ENCODE peak calls at places on chromosome 13, in ten cellular contexts. W is choroid plexus epithelial cell; A is HFFc6; F is fibroblast of the aortic adventitia; J is HEK293T; M is EH; E is NCI-H1694; S is activated CD4-positive, alpha-beta T cell treated with anti-CD3 and anti-CD28 coated beads, Interleukin-2, amount 50 U/mL, for 1 hour; C is LoVo; O is CD4-positive, alpha-beta T cell. B is an unnamed sample.

GRCh38 chr13:99978781-99979452 is 2.7 kb upstream of the ZIC2 start:
- DNase-seq in A (no peak), M (no peak), O (no peak), F (no peak), C (no peak), J (no peak), E (no peak), S (no peak), W (no peak), B (no peak)

GRCh38 chr13:86383561-86383960 is 584.3 kb upstream of the SLITRK6 start:
- DNase-seq in O (no peak), J (no peak), A (no peak), C (no peak), E (no peak), M (no peak), S (no peak), F (no peak), W (no peak), B (no peak)

GRCh38 chr13:67554746-67555452 is 324.8 kb upstream of the PCDH9 start:
- DNase-seq in F (no peak), A (no peak), E (no peak), J (no peak), O (no peak), W (peak), M (no peak), S (no peak), C (no peak), B (no peak)

GRCh38 chr13:55160911-55161310 is 1979.8 kb upstream of the PRR20A start:
- DNase-seq in S (no peak), O (no peak), M (no peak), E (peak), W (no peak), A (no peak), C (no peak), J (no peak), F (no peak), B (no peak)

GRCh38 chr13:53201454-53202225 is 173.0 kb downstream of the OLFM4 start:
- DNase-seq in E (no peak), A (no peak), S (no peak), O (no peak), J (no peak), W (peak), M (no peak), F (no peak), C (no peak), B (no peak)

GRCh38 chr13:26423634-26424033 is 133.8 kb upstream of the WASF3 start:
- DNase-seq in O (no peak), E (no peak), C (no peak), W (no peak), F (peak), J (no peak), S (no peak), M (peak), A (no peak), B (no peak)

GRCh38 chr13:20125129-20125782 is 35.6 kb downstream of the GJA3 start:
- DNase-seq in A (peak), M (peak), E (no peak), C (no peak), O (no peak), J (no peak), F (peak), W (peak), S (no peak), B (peak)

GRCh38 chr13:24038846-24039330 is 121.6 kb upstream of the SPATA13 start:
- DNase-seq in J (no peak), W (peak), A (peak), C (no peak), M (peak), O (no peak), E (no peak), F (peak), S (no peak), B (peak)

GRCh38 chr13:21988624-21989023 is 317.8 kb downstream of the FGF9 start:
- DNase-seq in M (no peak), S (no peak), O (no peak), J (no peak), F (no peak), C (no peak), A (no peak), E (no peak), W (no peak), B (no peak)

B was measured in COLO829.